ENCODE peak calls at places on chromosomes 1 and 21, in seven cellular contexts. D is body of pancreas, A is ovary, J is GM12878, M is uterus, Z is SK-N-SH, Q is heart right ventricle. Y is an unnamed sample.

GRCh38 chr1:109161836-109162606 is 48.1 kb downstream of the ELAPOR1 start:
- DNase-seq in D (no peak), A (no peak), J (peak), M (no peak), Z (no peak), Q (no peak), Y (no peak)

GRCh38 chr1:23343246-23344110 is 606 bp downstream of the HNRNPR start:
- DNase-seq in D (peak), A (no peak), J (no peak), M (peak), Z (no peak), Q (peak), Y (no peak)

GRCh38 chr1:211174375-211174774 is 40.4 kb upstream of the KCNH1 start:
- DNase-seq in D (no peak), A (no peak), J (no peak), M (no peak), Z (no peak), Q (no peak), Y (no peak)

GRCh38 chr1:211068976-211069375 is 65.0 kb downstream of the KCNH1 start:
- DNase-seq in D (no peak), A (no peak), J (no peak), M (no peak), Z (no peak), Q (no peak), Y (no peak)

GRCh38 chr21:38773108-38774061 is 32.3 kb upstream of the ETS2 start:
- DNase-seq in D (no peak), A (no peak), J (no peak), M (peak), Z (no peak), Q (no peak), Y (no peak)

GRCh38 chr1:228370941-228371740 is 35.5 kb downstream of the TRIM11 start:
- DNase-seq in D (no peak), A (no peak), J (no peak), M (no peak), Z (no peak), Q (peak), Y (no peak)

GRCh38 chr1:97091263-97091662 is 369.7 kb downstream of the PTBP2 start:
- DNase-seq in D (no peak), A (no peak), J (no peak), M (no peak), Z (no peak), Q (no peak), Y (no peak)

GRCh38 chr1:198528376-198528775 is 12.1 kb downstream of the ATP6V1G3 start:
- DNase-seq in D (no peak), A (no peak), J (no peak), M (no peak), Z (no peak), Q (no peak), Y (no peak)

GRCh38 chr1:164790081-164790480 is 231.1 kb downstream of the PBX1 start:
- DNase-seq in D (no peak), A (no peak), J (no peak), M (no peak), Z (no peak), Q (no peak), Y (no peak)

GRCh38 chr1:164787834-164788231 is 228.8 kb downstream of the PBX1 start:
- DNase-seq in D (no peak), A (no peak), J (no peak), M (no peak), Z (no peak), Q (no peak), Y (no peak)

GRCh38 chr1:164784960-164785359 is 226.0 kb downstream of the PBX1 start:
- DNase-seq in D (no peak), A (no peak), J (no peak), M (no peak), Z (no peak), Q (no peak), Y (no peak)

GRCh38 chr1:164785841-164786534 is 227.0 kb downstream of the PBX1 start:
- DNase-seq in D (peak), A (no peak), J (no peak), M (no peak), Z (no peak), Q (no peak), Y (no peak)

GRCh38 chr1:164786980-164787833 is 228.2 kb downstream of the PBX1 start:
- DNase-seq in D (peak), A (peak), J (no peak), M (peak), Z (peak), Q (peak), Y (peak)
- H3K27ac ChIP-seq in D (peak), A (peak), J (no peak), M (peak), Z (no peak), Q (peak), Y (no peak)

GRCh38 chr1:81432654-81433109 is 368.1 kb upstream of the ADGRL2 start:
- DNase-seq in D (no peak), A (no peak), J (no peak), M (no peak), Z (no peak), Q (peak), Y (no peak)

GRCh38 chr1:81437213-81437612 is 363.5 kb upstream of the ADGRL2 start:
- DNase-seq in D (no peak), A (no peak), J (no peak), M (no peak), Z (peak), Q (no peak), Y (no peak)

GRCh38 chr1:81433676-81434075 is 367.1 kb upstream of the ADGRL2 start:
- DNase-seq in D (no peak), A (no peak), J (no peak), M (no peak), Z (no peak), Q (no peak), Y (no peak)

GRCh38 chr1:81437649-81438048 is 363.1 kb upstream of the ADGRL2 start:
- DNase-seq in D (no peak), A (no peak), J (peak), M (no peak), Z (no peak), Q (no peak), Y (no peak)

DNA sequence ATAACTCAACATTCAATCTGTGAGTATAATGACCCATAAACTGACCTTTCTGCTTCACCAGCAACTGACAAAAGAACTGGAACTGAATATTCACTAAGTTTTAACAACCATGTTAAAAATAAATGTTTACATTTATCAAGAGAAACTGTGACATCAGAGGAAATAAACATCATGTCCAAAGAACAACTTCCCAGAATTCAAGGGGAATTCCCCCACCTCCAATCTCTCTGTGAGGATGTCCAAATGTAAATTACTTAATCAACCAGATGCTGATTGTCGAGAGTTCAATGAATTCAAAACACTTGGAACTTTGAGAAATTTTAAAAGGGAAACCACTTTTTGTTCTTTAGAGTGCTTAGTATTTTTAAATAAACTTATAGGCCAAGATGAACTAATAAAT is 365.6 kb upstream of the ADGRL2 start:
- DNase-seq in D (no peak), A (no peak), J (no peak), M (no peak), Z (no peak), Q (no peak), Y (no peak)
- H3K27ac ChIP-seq in D (no peak), A (no peak), J (no peak), M (no peak), Z (no peak), Q (no peak), Y (no peak)

GRCh38 chr1:158203693-158204457 is 23.2 kb downstream of the CD1D start:
- DNase-seq in D (no peak), A (no peak), J (peak), M (no peak), Z (peak), Q (peak), Y (peak)
- H3K27ac ChIP-seq in D (no peak), A (no peak), J (no peak), M (no peak), Z (no peak), Q (no peak), Y (no peak)

GRCh38 chr1:156498447-156499193 is 2.0 kb downstream of the MEF2D start:
- DNase-seq in D (peak), A (peak), J (no peak), M (peak), Z (no peak), Q (peak), Y (no peak)
- H3K27ac ChIP-seq in D (peak), A (peak), J (peak), M (peak), Z (peak), Q (peak), Y (peak)

GRCh38 chr1:32338637-32339145 is 2.7 kb upstream of the MARCKSL1 start:
- DNase-seq in D (no peak), A (no peak), J (no peak), M (no peak), Z (no peak), Q (no peak), Y (no peak)
- H3K27ac ChIP-seq in D (peak), A (no peak), J (peak), M (no peak), Z (no peak), Q (peak), Y (peak)

GRCh38 chr1:68237040-68237439 is 4.7 kb upstream of the WLS start:
- DNase-seq in D (no peak), A (no peak), J (no peak), M (no peak), Z (no peak), Q (no peak), Y (no peak)
- H3K27ac ChIP-seq in D (no peak), A (no peak), J (no peak), M (no peak), Z (no peak), Q (no peak), Y (no peak)

GRCh38 chr1:35120458-35121133 is 41.4 kb downstream of the ZMYM1 start:
- DNase-seq in D (no peak), A (peak), J (no peak), M (no peak), Z (peak), Q (no peak), Y (no peak)

DNA sequence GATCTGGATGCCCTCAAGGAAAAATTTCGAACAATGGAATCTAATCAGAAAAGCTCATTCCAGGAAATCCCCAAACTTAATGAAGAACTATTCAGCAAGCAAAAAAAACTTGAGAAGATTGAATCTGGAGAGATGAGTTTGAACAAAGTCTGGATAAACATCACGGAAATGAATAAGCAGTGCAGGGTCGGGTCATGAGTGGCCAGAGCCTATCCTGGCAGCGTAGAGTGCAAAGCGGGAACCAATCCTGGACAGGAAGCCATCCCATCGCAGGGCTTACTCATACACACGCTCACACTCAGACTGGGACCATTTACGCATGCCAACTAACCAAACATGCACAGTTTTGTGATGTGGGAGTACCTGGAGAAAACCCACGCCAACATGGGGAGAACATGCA is 43.1 kb downstream of the ZMYM1 start:
- DNase-seq in D (no peak), A (no peak), J (no peak), M (no peak), Z (no peak), Q (no peak), Y (no peak)
- H3K27ac ChIP-seq in D (no peak), A (no peak), J (no peak), M (no peak), Z (no peak), Q (no peak), Y (no peak)

DNA sequence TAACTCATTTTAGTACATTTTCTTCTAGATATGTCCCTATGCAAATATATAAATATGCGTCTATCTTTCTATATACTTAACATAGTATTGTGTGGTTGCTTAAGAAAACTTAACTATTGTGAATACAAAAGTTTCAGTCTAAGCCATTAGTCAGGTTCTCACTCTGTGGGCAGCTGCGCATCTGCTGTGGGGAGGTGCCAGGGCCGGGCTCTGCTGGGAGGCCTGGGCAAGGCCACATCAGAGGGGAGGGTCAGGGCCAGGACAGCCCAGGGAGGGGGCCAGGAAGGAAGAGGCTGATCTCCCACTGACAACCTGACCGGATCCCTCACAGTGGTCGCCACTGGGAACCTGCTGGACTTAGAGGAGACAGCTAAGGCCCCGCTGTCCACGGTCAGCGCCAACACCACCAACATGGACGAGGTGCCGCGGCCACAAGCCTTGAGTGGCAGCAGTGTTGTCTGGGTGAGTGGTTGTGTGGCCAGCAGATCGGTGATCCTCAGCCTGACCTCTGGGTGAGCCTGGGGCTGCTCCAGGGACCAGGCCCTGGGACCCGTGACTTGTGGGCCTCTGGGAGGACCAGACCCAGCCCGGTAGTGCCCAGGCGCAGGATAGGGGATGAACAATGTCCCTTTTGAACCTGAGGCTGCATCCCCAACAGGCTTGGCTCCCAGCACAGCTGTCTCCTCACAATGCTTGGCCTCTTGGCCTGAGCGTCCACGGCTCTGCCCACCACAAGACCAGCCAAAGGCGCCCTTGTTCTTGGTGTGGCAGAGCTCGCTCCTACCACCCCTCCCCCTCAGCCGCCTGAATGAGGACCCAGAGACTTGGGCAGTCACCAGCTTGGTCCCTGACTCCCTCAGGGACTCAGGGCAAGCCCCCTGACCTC is 20.2 kb downstream of the LDLRAP1 start:
- DNase-seq in D (no peak), A (no peak), J (no peak), M (no peak), Z (no peak), Q (no peak), Y (peak)
- H3K27ac ChIP-seq in D (no peak), A (no peak), J (no peak), M (no peak), Z (no peak), Q (no peak), Y (peak)

Y was measured in substantia nigra.